ENCODE peak calls at places on chromosome 1, in seven cellular contexts. One of them, this sample, is unnamed.

GRCh38 chr1:75559141-75559540 is 51.8 kb downstream of the SLC44A5 start:
- DNase-seq in astrocyte of the spinal cord: no peak
- DNase-seq in foreskin fibroblast: no peak
- DNase-seq in body of pancreas: no peak
- DNase-seq in dorsolateral prefrontal cortex: no peak
- DNase-seq in HCT116: no peak
- DNase-seq in astrocyte of the cerebellum: no peak
- DNase-seq in this sample: no peak

GRCh38 chr1:200708769-200709168 is 29.9 kb upstream of the CAMSAP2 start:
- DNase-seq in astrocyte of the cerebellum: no peak
- DNase-seq in foreskin fibroblast: peak
- DNase-seq in body of pancreas: no peak
- DNase-seq in astrocyte of the spinal cord: no peak
- DNase-seq in HCT116: no peak
- DNase-seq in dorsolateral prefrontal cortex: no peak
- DNase-seq in this sample: no peak

GRCh38 chr1:15352122-15352957 is 57.3 kb upstream of the EFHD2 start:
- DNase-seq in foreskin fibroblast: peak
- DNase-seq in dorsolateral prefrontal cortex: no peak
- DNase-seq in HCT116: peak
- DNase-seq in body of pancreas: peak
- DNase-seq in astrocyte of the spinal cord: peak
- DNase-seq in astrocyte of the cerebellum: no peak
- DNase-seq in this sample: no peak

GRCh38 chr1:174877208-174877673 is 122.5 kb upstream of the CACYBP start:
- DNase-seq in HCT116: no peak
- DNase-seq in dorsolateral prefrontal cortex: peak
- DNase-seq in astrocyte of the spinal cord: no peak
- DNase-seq in foreskin fibroblast: no peak
- DNase-seq in astrocyte of the cerebellum: no peak
- DNase-seq in body of pancreas: peak
- DNase-seq in this sample: no peak

GRCh38 chr1:11042065-11042464 is 5.0 kb downstream of the MASP2 start:
- DNase-seq in HCT116: no peak
- DNase-seq in body of pancreas: no peak
- DNase-seq in foreskin fibroblast: no peak
- DNase-seq in astrocyte of the spinal cord: no peak
- DNase-seq in astrocyte of the cerebellum: no peak
- DNase-seq in dorsolateral prefrontal cortex: no peak
- DNase-seq in this sample: no peak

GRCh38 chr1:94729287-94729686 is 90.9 kb upstream of the SLC44A3 start:
- DNase-seq in body of pancreas: no peak
- DNase-seq in dorsolateral prefrontal cortex: no peak
- DNase-seq in HCT116: no peak
- DNase-seq in astrocyte of the spinal cord: peak
- DNase-seq in foreskin fibroblast: peak
- DNase-seq in astrocyte of the cerebellum: peak
- DNase-seq in this sample: no peak

GRCh38 chr1:125080077-125080476 is 3895.3 kb downstream of the SRGAP2C start:
- DNase-seq in body of pancreas: no peak
- DNase-seq in astrocyte of the cerebellum: no peak
- DNase-seq in astrocyte of the spinal cord: no peak
- DNase-seq in dorsolateral prefrontal cortex: no peak
- DNase-seq in foreskin fibroblast: no peak
- DNase-seq in HCT116: no peak
- DNase-seq in this sample: no peak

GRCh38 chr1:15810073-15810472 is 2.6 kb upstream of the UQCRHL start:
- DNase-seq in HCT116: no peak
- DNase-seq in dorsolateral prefrontal cortex: no peak
- DNase-seq in astrocyte of the spinal cord: no peak
- DNase-seq in astrocyte of the cerebellum: no peak
- DNase-seq in body of pancreas: no peak
- DNase-seq in foreskin fibroblast: no peak
- DNase-seq in this sample: no peak

GRCh38 chr1:229582011-229582694 is 23.6 kb upstream of the ABCB10 start:
- DNase-seq in body of pancreas: peak
- DNase-seq in HCT116: no peak
- DNase-seq in astrocyte of the cerebellum: no peak
- DNase-seq in dorsolateral prefrontal cortex: peak
- DNase-seq in astrocyte of the spinal cord: peak
- DNase-seq in foreskin fibroblast: no peak
- DNase-seq in this sample: no peak

DNA sequence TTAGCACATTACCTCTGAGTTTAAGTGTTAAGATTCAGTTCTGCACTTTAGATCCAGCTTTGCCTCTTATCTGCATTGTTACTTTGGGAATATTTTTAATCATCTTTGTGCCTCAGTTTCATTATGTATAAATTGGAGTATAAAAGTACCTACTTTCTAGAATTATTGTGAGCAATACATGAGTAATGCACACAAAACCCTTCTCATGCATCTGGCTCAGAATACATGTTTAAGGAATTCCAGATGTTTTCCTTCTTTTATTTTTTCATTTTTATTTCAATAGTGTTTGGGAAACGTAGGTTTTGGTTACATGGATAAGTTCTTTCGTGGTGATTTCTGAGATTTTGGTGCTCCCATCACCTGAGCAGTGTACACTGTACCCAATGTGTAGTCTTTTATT is 14.2 kb downstream of the C8A start:
- DNase-seq in HCT116: no peak
- DNase-seq in dorsolateral prefrontal cortex: no peak
- DNase-seq in astrocyte of the cerebellum: no peak
- DNase-seq in body of pancreas: no peak
- DNase-seq in foreskin fibroblast: peak
- DNase-seq in astrocyte of the spinal cord: no peak
- DNase-seq in this sample: no peak
- TF ChIP-seq CTCF in HCT116: no peak
- TF ChIP-seq CTCF in dorsolateral prefrontal cortex: no peak
- TF ChIP-seq CTCF in astrocyte of the cerebellum: no peak
- TF ChIP-seq CTCF in body of pancreas: no peak
- TF ChIP-seq CTCF in foreskin fibroblast: no peak
- TF ChIP-seq CTCF in astrocyte of the spinal cord: no peak
- TF ChIP-seq CTCF in this sample: no peak

DNA sequence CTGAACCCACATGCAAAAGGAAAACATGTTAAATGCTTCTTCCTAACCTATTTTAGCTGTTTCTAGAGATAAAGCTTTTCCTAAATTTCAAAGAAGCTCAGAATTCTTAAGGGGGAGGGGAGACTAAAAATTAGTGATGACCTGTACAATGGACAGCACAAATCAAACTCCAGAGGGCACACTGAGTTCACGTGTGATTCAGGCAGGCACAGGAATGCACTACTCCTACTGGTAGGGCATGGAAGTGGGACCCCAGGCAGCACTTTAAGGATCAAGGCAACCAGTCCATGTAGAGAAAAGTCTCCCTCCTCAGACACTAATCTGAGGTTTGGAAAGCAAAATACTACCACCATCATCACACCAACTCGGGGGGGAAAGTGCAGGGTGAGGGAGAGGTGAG is 31.3 kb upstream of the CLCA4 start:
- DNase-seq in dorsolateral prefrontal cortex: no peak
- DNase-seq in body of pancreas: no peak
- DNase-seq in astrocyte of the cerebellum: no peak
- DNase-seq in HCT116: peak
- DNase-seq in foreskin fibroblast: peak
- DNase-seq in astrocyte of the spinal cord: no peak
- DNase-seq in this sample: no peak
- TF ChIP-seq CTCF in dorsolateral prefrontal cortex: peak
- TF ChIP-seq CTCF in body of pancreas: no peak
- TF ChIP-seq CTCF in astrocyte of the cerebellum: peak
- TF ChIP-seq CTCF in HCT116: peak
- TF ChIP-seq CTCF in foreskin fibroblast: no peak
- TF ChIP-seq CTCF in astrocyte of the spinal cord: peak
- TF ChIP-seq CTCF in this sample: peak

GRCh38 chr1:101178341-101178687 is 58.5 kb upstream of the S1PR1 start:
- DNase-seq in dorsolateral prefrontal cortex: no peak
- DNase-seq in foreskin fibroblast: no peak
- DNase-seq in HCT116: no peak
- DNase-seq in body of pancreas: no peak
- DNase-seq in astrocyte of the cerebellum: no peak
- DNase-seq in astrocyte of the spinal cord: no peak
- DNase-seq in this sample: no peak
- TF ChIP-seq CTCF in dorsolateral prefrontal cortex: no peak
- TF ChIP-seq CTCF in foreskin fibroblast: no peak
- TF ChIP-seq CTCF in HCT116: no peak
- TF ChIP-seq CTCF in body of pancreas: no peak
- TF ChIP-seq CTCF in astrocyte of the cerebellum: no peak
- TF ChIP-seq CTCF in astrocyte of the spinal cord: no peak
- TF ChIP-seq CTCF in this sample: no peak

GRCh38 chr1:248805905-248806304 is 19.8 kb downstream of the SH3BP5L start:
- DNase-seq in HCT116: no peak
- DNase-seq in astrocyte of the cerebellum: no peak
- DNase-seq in dorsolateral prefrontal cortex: no peak
- DNase-seq in astrocyte of the spinal cord: no peak
- DNase-seq in foreskin fibroblast: no peak
- DNase-seq in body of pancreas: no peak
- DNase-seq in this sample: no peak

GRCh38 chr1:248808876-248809275 is 16.8 kb downstream of the SH3BP5L start:
- DNase-seq in HCT116: no peak
- DNase-seq in astrocyte of the spinal cord: no peak
- DNase-seq in foreskin fibroblast: no peak
- DNase-seq in body of pancreas: no peak
- DNase-seq in astrocyte of the cerebellum: no peak
- DNase-seq in dorsolateral prefrontal cortex: no peak
- DNase-seq in this sample: no peak

GRCh38 chr1:248804771-248805681 is 20.7 kb downstream of the SH3BP5L start:
- DNase-seq in foreskin fibroblast: no peak
- DNase-seq in HCT116: no peak
- DNase-seq in astrocyte of the cerebellum: no peak
- DNase-seq in body of pancreas: no peak
- DNase-seq in astrocyte of the spinal cord: no peak
- DNase-seq in dorsolateral prefrontal cortex: no peak
- DNase-seq in this sample: no peak

GRCh38 chr1:248810000-248810726 is 15.6 kb downstream of the SH3BP5L start:
- DNase-seq in astrocyte of the cerebellum: no peak
- DNase-seq in foreskin fibroblast: no peak
- DNase-seq in dorsolateral prefrontal cortex: no peak
- DNase-seq in HCT116: no peak
- DNase-seq in astrocyte of the spinal cord: no peak
- DNase-seq in body of pancreas: no peak
- DNase-seq in this sample: no peak

GRCh38 chr1:248807067-248807737 is 18.5 kb downstream of the SH3BP5L start:
- DNase-seq in body of pancreas: peak
- DNase-seq in dorsolateral prefrontal cortex: peak
- DNase-seq in astrocyte of the cerebellum: no peak
- DNase-seq in foreskin fibroblast: peak
- DNase-seq in HCT116: peak
- DNase-seq in astrocyte of the spinal cord: peak
- DNase-seq in this sample: peak
- TF ChIP-seq CTCF in body of pancreas: peak
- TF ChIP-seq CTCF in dorsolateral prefrontal cortex: peak
- TF ChIP-seq CTCF in astrocyte of the cerebellum: peak
- TF ChIP-seq CTCF in foreskin fibroblast: peak
- TF ChIP-seq CTCF in HCT116: peak
- TF ChIP-seq CTCF in astrocyte of the spinal cord: peak
- TF ChIP-seq CTCF in this sample: peak